ENCODE peak calls at places on chromosomes 11 and 22, in six cellular contexts. N, H, W, V, G and U are unnamed samples.

GRCh38 chr22:19941365-19942070 is at the start of the genes COMT and TXNRD2:
- DNase-seq in N (peak), H (peak), W (peak), V (peak), G (peak), U (peak)

GRCh38 chr11:87871071-87871470 is 304.2 kb downstream of the RAB38 start:
- DNase-seq in N (no peak), H (no peak), W (no peak), V (no peak), G (no peak), U (no peak)

GRCh38 chr11:13009921-13010736 is 1.0 kb downstream of the RASSF10 start:
- DNase-seq in N (no peak), H (peak), W (peak), V (no peak), G (no peak), U (no peak)

GRCh38 chr22:39336411-39336810 is 13.4 kb upstream of the SYNGR1 start:
- DNase-seq in N (no peak), H (no peak), W (peak), V (no peak), G (no peak), U (no peak)

GRCh38 chr22:31343235-31344191 is 2.6 kb downstream of the PATZ1 start:
- DNase-seq in N (no peak), H (peak), W (peak), V (no peak), G (peak), U (no peak)

GRCh38 chr22:47558828-47559700 is 796.6 kb downstream of the TBC1D22A start:
- DNase-seq in N (no peak), H (no peak), W (no peak), V (no peak), G (no peak), U (no peak)

GRCh38 chr11:109808569-109808968 is 284.6 kb upstream of the ZC3H12C start:
- DNase-seq in N (no peak), H (no peak), W (no peak), V (no peak), G (no peak), U (no peak)

GRCh38 chr22:37752189-37753061 is 55.3 kb upstream of the GCAT start:
- DNase-seq in N (no peak), H (peak), W (peak), V (no peak), G (peak), U (no peak)

GRCh38 chr11:134181707-134182106 is 42.1 kb downstream of the NCAPD3 start:
- DNase-seq in N (no peak), H (no peak), W (no peak), V (no peak), G (no peak), U (no peak)

GRCh38 chr22:36439481-36440271 is 41.8 kb downstream of the TXN2 start:
- DNase-seq in N (no peak), H (no peak), W (peak), V (no peak), G (no peak), U (no peak)